ENCODE peak calls at places on chromosomes 2 and 18, in four cellular contexts. I is activated CD4-positive, alpha-beta T cell treated with anti-CD3 and anti-CD28 coated beads for 36 hours; B is iris pigment epithelial cell; S is CD8-positive, alpha-beta T cell. D is an unnamed sample.

GRCh38 chr2:189369566-189369965 is 71.7 kb upstream of the WDR75 start:
- DNase-seq in B (peak), I (no peak), S (no peak), D (no peak)

GRCh38 chr18:22606563-22607283 is 189.0 kb upstream of the CTAGE1 start:
- DNase-seq in S (no peak), B (peak), I (no peak), D (peak)

GRCh38 chr2:71004857-71005256 is 10.2 kb upstream of the TEX261 start:
- DNase-seq in B (no peak), I (peak), S (no peak), D (no peak)

GRCh38 chr2:73984922-73985317 is 210 bp downstream of the TET3 start:
- DNase-seq in S (peak), B (no peak), I (peak), D (peak)

GRCh38 chr2:241412144-241412543 is 56.1 kb downstream of the FARP2 start:
- DNase-seq in I (peak), S (no peak), B (peak), D (no peak)

GRCh38 chr18:79496978-79497637 is 101.4 kb downstream of the NFATC1 start:
- DNase-seq in I (no peak), B (peak), S (no peak), D (no peak)

GRCh38 chr2:197205590-197206215 is 104.9 kb downstream of the ANKRD44 start:
- DNase-seq in S (peak), B (no peak), I (peak), D (no peak)

GRCh38 chr18:44922968-44923367 is 242.3 kb downstream of the SETBP1 start:
- DNase-seq in B (no peak), S (no peak), I (no peak), D (no peak)

GRCh38 chr18:70448588-70448987 is 159.7 kb downstream of the SOCS6 start:
- DNase-seq in B (no peak), I (no peak), S (no peak), D (no peak)

GRCh38 chr2:178392215-178392614 is 58.8 kb downstream of the PRKRA start:
- DNase-seq in B (peak), S (no peak), I (no peak), D (no peak)

GRCh38 chr18:50926521-50926920 is 41.3 kb upstream of the ELAC1 start:
- DNase-seq in B (no peak), S (no peak), I (no peak), D (no peak)

GRCh38 chr2:28488858-28489575 is 6.8 kb upstream of the PLB1 start:
- DNase-seq in B (peak), I (no peak), S (no peak), D (no peak)

GRCh38 chr2:159088906-159089305 is 120.5 kb downstream of the TANC1 start:
- DNase-seq in B (no peak), S (no peak), I (no peak), D (no peak)

GRCh38 chr2:19673213-19673791 is 228.5 kb downstream of the TTC32 start:
- DNase-seq in I (no peak), B (peak), S (no peak), D (peak)

GRCh38 chr2:51918113-51918512 is 886.2 kb upstream of the NRXN1 start:
- DNase-seq in I (no peak), B (peak), S (no peak), D (no peak)

GRCh38 chr2:23988371-23988770 is 21.5 kb upstream of the MFSD2B start:
- DNase-seq in S (no peak), I (no peak), B (no peak), D (peak)

GRCh38 chr2:239818086-239818485 is 207.1 kb downstream of the NDUFA10 start:
- DNase-seq in B (no peak), S (no peak), I (no peak), D (no peak)

GRCh38 chr2:1899396-1899730 is 155.0 kb upstream of the PXDN start:
- DNase-seq in I (no peak), S (no peak), B (no peak), D (no peak)

D was measured in trophoblast cell.